ENCODE peak calls at places on chromosome 6, in nine cellular contexts. X is NB4, J is HCT116, D is testis, U is endothelial cell of umbilical vein, N is heart left ventricle, I is sigmoid colon, Q is tibial nerve, Y is adrenal gland. P is an unnamed sample.

GRCh38 chr6:170027111-170028043 is 263.5 kb downstream of the DLL1 start:
- DNase-seq in X (peak), J (no peak), D (peak), U (no peak), N (no peak), I (peak), Q (no peak), Y (no peak), P (no peak)

GRCh38 chr6:116616757-116617093 is 446 bp downstream of the RSPH4A start:
- DNase-seq in X (peak), J (no peak), D (peak), U (no peak), N (no peak), I (peak), Q (no peak), Y (peak), P (peak)

GRCh38 chr6:1820165-1820564 is 210.4 kb downstream of the FOXC1 start:
- DNase-seq in X (no peak), J (no peak), D (no peak), U (no peak), N (no peak), I (no peak), Q (no peak), Y (no peak), P (no peak)

GRCh38 chr6:47483516-47483852 is 5.9 kb downstream of the CD2AP start:
- DNase-seq in X (no peak), J (no peak), D (no peak), U (no peak), N (no peak), I (no peak), Q (no peak), Y (no peak), P (no peak)

GRCh38 chr6:168201383-168201782 is 118.2 kb downstream of the DACT2 start:
- DNase-seq in X (no peak), J (no peak), D (peak), U (no peak), N (no peak), I (peak), Q (no peak), Y (no peak), P (no peak)

GRCh38 chr6:2971420-2972218 is at the start of gene SERPINB6:
- DNase-seq in X (no peak), J (no peak), D (peak), U (peak), N (peak), I (peak), Q (peak), Y (peak), P (peak)

GRCh38 chr6:3390698-3391097 is 66.2 kb downstream of the SLC22A23 start:
- DNase-seq in X (no peak), J (peak), D (peak), U (peak), N (peak), I (peak), Q (peak), Y (peak), P (peak)

GRCh38 chr6:39913391-39913916 is 20.8 kb downstream of the MOCS1 start:
- DNase-seq in X (no peak), J (no peak), D (no peak), U (no peak), N (no peak), I (no peak), Q (no peak), Y (no peak), P (no peak)

GRCh38 chr6:40891131-40891530 is 147.9 kb downstream of the UNC5CL start:
- DNase-seq in X (no peak), J (no peak), D (no peak), U (no peak), N (no peak), I (no peak), Q (no peak), Y (no peak), P (no peak)

GRCh38 chr6:64049736-64050135 is 414.1 kb downstream of the PHF3 start:
- DNase-seq in X (no peak), J (no peak), D (no peak), U (no peak), N (no peak), I (no peak), Q (no peak), Y (no peak), P (no peak)

GRCh38 chr6:7267521-7268091 is 45.4 kb downstream of the SSR1 start:
- DNase-seq in X (no peak), J (peak), D (peak), U (peak), N (no peak), I (peak), Q (no peak), Y (peak), P (peak)

GRCh38 chr6:148803979-148804378 is 57.1 kb downstream of the UST start:
- DNase-seq in X (no peak), J (no peak), D (no peak), U (no peak), N (no peak), I (no peak), Q (no peak), Y (no peak), P (no peak)

GRCh38 chr6:32947552-32948465 is 5.1 kb downstream of the HLA-DMA start:
- DNase-seq in X (peak), J (peak), D (peak), U (peak), N (no peak), I (no peak), Q (no peak), Y (peak), P (no peak)

GRCh38 chr6:47794577-47795135 is 12.8 kb downstream of the OPN5 start:
- DNase-seq in X (no peak), J (no peak), D (no peak), U (no peak), N (no peak), I (no peak), Q (no peak), Y (no peak), P (no peak)

GRCh38 chr6:167420858-167421766 is 96.2 kb downstream of the TTLL2 start:
- DNase-seq in X (no peak), J (no peak), D (peak), U (no peak), N (no peak), I (peak), Q (no peak), Y (no peak), P (no peak)

GRCh38 chr6:44976677-44977405 is 351.3 kb upstream of the RUNX2 start:
- DNase-seq in X (no peak), J (no peak), D (no peak), U (no peak), N (no peak), I (no peak), Q (no peak), Y (no peak), P (no peak)

GRCh38 chr6:167678102-167679101 is 148.3 kb upstream of the AFDN start:
- DNase-seq in X (no peak), J (no peak), D (peak), U (peak), N (peak), I (peak), Q (no peak), Y (no peak), P (no peak)

GRCh38 chr6:161218222-161218621 is 55.6 kb downstream of the AGPAT4 start:
- DNase-seq in X (no peak), J (no peak), D (no peak), U (no peak), N (no peak), I (no peak), Q (no peak), Y (no peak), P (no peak)

GRCh38 chr6:4687989-4688947 is 87.9 kb upstream of the CDYL start:
- DNase-seq in X (peak), J (peak), D (no peak), U (peak), N (no peak), I (no peak), Q (no peak), Y (peak), P (peak)

GRCh38 chr6:44377971-44378370 is 9.5 kb upstream of the CDC5L start:
- DNase-seq in X (no peak), J (no peak), D (no peak), U (no peak), N (no peak), I (no peak), Q (no peak), Y (no peak), P (no peak)

GRCh38 chr6:137602311-137602710 is 108.1 kb upstream of the OLIG3 start:
- DNase-seq in X (no peak), J (no peak), D (no peak), U (no peak), N (no peak), I (no peak), Q (no peak), Y (no peak), P (no peak)

GRCh38 chr6:158170656-158171081 is 2.5 kb downstream of the GTF2H5 start:
- DNase-seq in X (no peak), J (no peak), D (no peak), U (peak), N (no peak), I (no peak), Q (no peak), Y (peak), P (peak)

GRCh38 chr6:160111812-160112211 is 9.8 kb upstream of the SLC22A1 start:
- DNase-seq in X (no peak), J (no peak), D (no peak), U (no peak), N (no peak), I (no peak), Q (no peak), Y (no peak), P (no peak)

GRCh38 chr6:51753635-51754034 is 333.8 kb downstream of the PKHD1 start:
- DNase-seq in X (peak), J (no peak), D (peak), U (no peak), N (peak), I (no peak), Q (no peak), Y (peak), P (peak)

GRCh38 chr6:170290306-170291128 is at the start of gene DLL1:
- DNase-seq in X (peak), J (no peak), D (peak), U (peak), N (peak), I (peak), Q (no peak), Y (peak), P (peak)

GRCh38 chr6:17565399-17565798 is 34.7 kb upstream of the FAM8A1 start:
- DNase-seq in X (no peak), J (no peak), D (no peak), U (no peak), N (no peak), I (no peak), Q (no peak), Y (no peak), P (no peak)

GRCh38 chr6:93468291-93468690 is 48.9 kb upstream of the EPHA7 start:
- DNase-seq in X (no peak), J (no peak), D (no peak), U (no peak), N (no peak), I (no peak), Q (no peak), Y (no peak), P (no peak)

GRCh38 chr6:75481936-75482593 is 11.5 kb downstream of the FILIP1 start:
- DNase-seq in X (no peak), J (no peak), D (no peak), U (no peak), N (no peak), I (no peak), Q (no peak), Y (no peak), P (no peak)

GRCh38 chr6:29651413-29652197 is 5.3 kb upstream of the MOG start:
- DNase-seq in X (peak), J (peak), D (no peak), U (peak), N (no peak), I (no peak), Q (no peak), Y (no peak), P (no peak)

GRCh38 chr6:117311310-117311709 is 46.0 kb downstream of the VGLL2 start:
- DNase-seq in X (no peak), J (no peak), D (no peak), U (no peak), N (no peak), I (no peak), Q (no peak), Y (no peak), P (no peak)

GRCh38 chr6:80341330-80341729 is 234.9 kb downstream of the BCKDHB start:
- DNase-seq in X (no peak), J (no peak), D (no peak), U (no peak), N (no peak), I (no peak), Q (no peak), Y (no peak), P (no peak)

GRCh38 chr6:328184-328670 is 35.9 kb downstream of the DUSP22 start:
- DNase-seq in X (peak), J (no peak), D (no peak), U (peak), N (peak), I (peak), Q (no peak), Y (peak), P (peak)

GRCh38 chr6:43001843-43002242 is 11.9 kb downstream of the MEA1 start:
- DNase-seq in X (no peak), J (no peak), D (no peak), U (no peak), N (no peak), I (no peak), Q (no peak), Y (no peak), P (no peak)

GRCh38 chr6:42993445-42993844 is 9.1 kb downstream of the PPP2R5D start:
- DNase-seq in X (no peak), J (no peak), D (no peak), U (no peak), N (no peak), I (no peak), Q (no peak), Y (no peak), P (no peak)

DNA sequence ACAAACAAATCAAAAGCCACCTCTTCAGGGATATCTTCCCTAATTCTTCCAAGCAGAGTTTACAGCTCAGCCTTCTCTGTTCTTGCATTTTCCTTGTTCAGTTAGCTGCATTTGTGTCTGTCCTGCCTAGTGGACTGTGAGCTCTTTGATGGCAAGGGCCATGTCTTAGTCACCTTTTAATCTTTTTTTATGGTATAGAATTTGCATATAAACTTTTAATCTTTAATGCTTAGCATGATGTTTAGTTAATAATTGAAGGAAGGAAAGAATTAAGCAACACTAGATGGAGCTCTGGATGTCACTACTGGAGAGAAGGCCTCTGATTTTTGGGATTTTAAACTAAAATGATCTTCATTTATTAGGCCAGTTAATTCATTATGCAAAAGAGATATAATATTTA is 12.1 kb downstream of the PPP2R5D start:
- DNase-seq in X (no peak), J (no peak), D (no peak), U (no peak), N (no peak), I (no peak), Q (no peak), Y (no peak), P (no peak)
- TF ChIP-seq POLR2A in X (no peak), J (no peak), D (no peak), U (no peak), N (no peak), I (no peak), Q (no peak), Y (no peak), P (no peak)

DNA sequence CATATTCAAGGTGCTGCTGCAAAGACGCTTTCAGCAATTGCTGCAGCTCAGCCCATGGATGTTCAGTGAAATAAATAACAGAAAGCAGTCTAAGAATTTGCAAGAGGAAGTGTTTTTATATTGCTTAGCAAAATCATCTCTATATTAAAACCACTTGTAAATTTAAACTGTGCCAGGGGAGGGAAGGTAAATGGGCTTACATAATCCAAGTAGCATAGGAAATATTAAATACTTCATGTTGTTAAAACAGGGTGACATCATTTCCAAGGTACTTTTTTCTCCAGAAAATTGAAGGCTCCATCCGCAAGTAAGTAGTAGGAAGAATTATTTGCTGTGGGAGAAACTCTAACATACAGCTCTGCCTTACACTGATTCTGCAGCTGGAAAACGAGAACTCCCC is 188.5 kb downstream of the ADAT2 start:
- DNase-seq in X (no peak), J (no peak), D (no peak), U (no peak), N (no peak), I (no peak), Q (no peak), Y (no peak), P (no peak)
- TF ChIP-seq POLR2A in X (no peak), J (no peak), D (no peak), U (no peak), N (no peak), I (no peak), Q (no peak), Y (no peak), P (no peak)

GRCh38 chr6:15479761-15480160 is 183.1 kb downstream of the DTNBP1 start:
- DNase-seq in X (no peak), J (no peak), D (no peak), U (peak), N (no peak), I (no peak), Q (no peak), Y (peak), P (no peak)

GRCh38 chr6:15481414-15481813 is 181.4 kb downstream of the DTNBP1 start:
- DNase-seq in X (no peak), J (no peak), D (no peak), U (no peak), N (no peak), I (no peak), Q (no peak), Y (no peak), P (no peak)

GRCh38 chr6:15480546-15480945 is 182.3 kb downstream of the DTNBP1 start:
- DNase-seq in X (peak), J (no peak), D (no peak), U (no peak), N (no peak), I (no peak), Q (no peak), Y (no peak), P (no peak)

GRCh38 chr6:15483060-15483459 is 179.8 kb downstream of the DTNBP1 start:
- DNase-seq in X (peak), J (no peak), D (no peak), U (no peak), N (no peak), I (no peak), Q (no peak), Y (no peak), P (no peak)

DNA sequence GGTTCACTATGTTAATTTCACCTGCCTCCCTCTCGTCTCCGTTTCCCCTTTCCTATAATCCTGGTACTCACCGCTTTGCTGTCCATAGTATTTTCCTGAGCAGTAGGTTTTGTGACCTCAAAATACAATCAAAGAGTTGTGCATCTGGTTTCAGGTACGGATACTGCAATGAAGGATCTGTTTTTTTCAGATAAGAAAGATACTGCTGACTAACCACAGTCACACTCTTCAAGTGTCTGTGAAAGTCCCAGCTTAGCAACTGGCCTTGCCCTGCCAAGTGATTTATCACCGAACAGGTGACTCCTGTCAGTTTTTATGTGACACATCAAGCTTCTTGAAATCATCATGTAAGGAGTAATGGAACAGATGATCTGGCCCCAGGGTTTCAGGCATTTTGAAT is 180.9 kb downstream of the DTNBP1 start:
- DNase-seq in X (no peak), J (no peak), D (peak), U (no peak), N (no peak), I (no peak), Q (no peak), Y (no peak), P (no peak)
- TF ChIP-seq POLR2A in X (no peak), J (no peak), D (no peak), U (no peak), N (no peak), I (no peak), Q (no peak), Y (no peak), P (no peak)

GRCh38 chr6:139370047-139370706 is 4.3 kb downstream of the CITED2 start:
- DNase-seq in X (peak), J (no peak), D (no peak), U (no peak), N (no peak), I (no peak), Q (no peak), Y (no peak), P (no peak)
- TF ChIP-seq POLR2A in X (no peak), J (no peak), D (no peak), U (no peak), N (no peak), I (no peak), Q (no peak), Y (peak), P (no peak)

GRCh38 chr6:133062077-133062476 is 179.1 kb upstream of the EYA4 start:
- DNase-seq in X (no peak), J (no peak), D (no peak), U (no peak), N (peak), I (no peak), Q (no peak), Y (peak), P (no peak)
- TF ChIP-seq POLR2A in X (no peak), J (no peak), D (no peak), U (no peak), N (no peak), I (no peak), Q (no peak), Y (no peak), P (no peak)